ENCODE peak calls at places on chromosomes 1 and 21, in four cellular contexts. L is adrenal gland, S is right lobe of liver, W is epithelial cell of esophagus. D is an unnamed sample.

GRCh38 chr1:18481921-18482701 is 1.4 kb downstream of the KLHDC7A start:
- DNase-seq in W (no peak), L (no peak), S (no peak), D (no peak)

GRCh38 chr1:240031009-240031408 is 60.7 kb upstream of the FMN2 start:
- DNase-seq in W (peak), S (no peak), L (no peak), D (no peak)

GRCh38 chr1:29550119-29550841 is 314.0 kb downstream of the PTPRU start:
- DNase-seq in S (no peak), L (no peak), W (peak), D (no peak)

GRCh38 chr21:37878946-37879660 is 37.2 kb downstream of the KCNJ6 start:
- DNase-seq in W (peak), L (no peak), S (no peak), D (no peak)

GRCh38 chr1:24606296-24606605 is 36.9 kb upstream of the SRRM1 start:
- DNase-seq in S (no peak), L (no peak), W (no peak), D (no peak)

GRCh38 chr1:154433161-154433681 is 28.1 kb downstream of the IL6R start:
- DNase-seq in L (no peak), S (no peak), W (peak), D (peak)

GRCh38 chr1:109630081-109630880 is 10.6 kb downstream of the AMPD2 start:
- DNase-seq in L (peak), W (no peak), S (no peak), D (peak)

GRCh38 chr1:223301346-223301745 is 62.6 kb downstream of the SUSD4 start:
- DNase-seq in S (no peak), L (no peak), W (no peak), D (no peak)

GRCh38 chr1:113456967-113457366 is 66.7 kb downstream of the MAGI3 start:
- DNase-seq in W (peak), L (peak), S (peak), D (peak)

GRCh38 chr1:220775238-220775853 is 11.4 kb upstream of the MTARC1 start:
- DNase-seq in W (peak), L (peak), S (peak), D (no peak)

GRCh38 chr1:232425421-232425820 is 204.5 kb downstream of the SIPA1L2 start:
- DNase-seq in L (no peak), W (no peak), S (no peak), D (no peak)

GRCh38 chr21:43609501-43610340 is 49.6 kb downstream of the HSF2BP start:
- DNase-seq in S (peak), W (peak), L (peak), D (no peak)

GRCh38 chr1:46492871-46493270 is 3.2 kb downstream of the DMBX1 start:
- DNase-seq in S (no peak), L (no peak), W (no peak), D (no peak)

GRCh38 chr1:35266306-35266705 is 2.2 kb upstream of the ZMYM4 start:
- DNase-seq in W (no peak), L (no peak), S (no peak), D (no peak)

GRCh38 chr1:100353073-100353801 is 931 bp downstream of the CDC14A start:
- DNase-seq in L (no peak), W (peak), S (peak), D (peak)

GRCh38 chr21:42809577-42810440 is 69.5 kb downstream of the WDR4 start:
- DNase-seq in L (no peak), S (no peak), W (no peak), D (no peak)

GRCh38 chr21:33682992-33683627 is 40.8 kb downstream of the ITSN1 start:
- DNase-seq in W (peak), L (no peak), S (no peak), D (no peak)

DNA sequence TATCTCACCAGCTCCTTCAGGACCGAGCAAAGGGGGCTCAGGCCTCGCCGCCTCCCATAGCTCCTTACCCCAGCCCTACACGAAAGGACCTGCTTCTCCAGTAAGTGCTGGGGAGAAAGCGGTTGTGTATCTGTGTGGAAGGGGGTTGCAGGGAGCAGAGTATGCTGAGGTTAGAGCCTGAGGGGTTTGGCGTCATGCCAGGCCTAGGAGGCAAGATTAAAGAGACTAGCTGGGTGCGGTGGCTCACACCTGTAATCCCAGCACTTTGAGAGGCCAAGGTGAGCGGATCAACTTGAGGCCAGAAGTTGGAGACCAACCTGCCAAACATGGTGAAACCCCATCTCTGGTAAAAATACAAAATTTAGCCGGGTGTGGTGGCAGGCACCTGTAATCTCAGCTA is 14.1 kb upstream of the RASSF5 start:
- DNase-seq in W (no peak), S (no peak), L (no peak), D (no peak)
- H3K4me3 ChIP-seq in W (no peak), S (no peak), L (no peak), D (no peak)

GRCh38 chr1:40769815-40770214 is 13.8 kb upstream of the KCNQ4 start:
- DNase-seq in S (no peak), L (no peak), W (peak), D (no peak)
- TF ChIP-seq CTCF in S (peak), L (no peak), W (peak), D (no peak)

DNA sequence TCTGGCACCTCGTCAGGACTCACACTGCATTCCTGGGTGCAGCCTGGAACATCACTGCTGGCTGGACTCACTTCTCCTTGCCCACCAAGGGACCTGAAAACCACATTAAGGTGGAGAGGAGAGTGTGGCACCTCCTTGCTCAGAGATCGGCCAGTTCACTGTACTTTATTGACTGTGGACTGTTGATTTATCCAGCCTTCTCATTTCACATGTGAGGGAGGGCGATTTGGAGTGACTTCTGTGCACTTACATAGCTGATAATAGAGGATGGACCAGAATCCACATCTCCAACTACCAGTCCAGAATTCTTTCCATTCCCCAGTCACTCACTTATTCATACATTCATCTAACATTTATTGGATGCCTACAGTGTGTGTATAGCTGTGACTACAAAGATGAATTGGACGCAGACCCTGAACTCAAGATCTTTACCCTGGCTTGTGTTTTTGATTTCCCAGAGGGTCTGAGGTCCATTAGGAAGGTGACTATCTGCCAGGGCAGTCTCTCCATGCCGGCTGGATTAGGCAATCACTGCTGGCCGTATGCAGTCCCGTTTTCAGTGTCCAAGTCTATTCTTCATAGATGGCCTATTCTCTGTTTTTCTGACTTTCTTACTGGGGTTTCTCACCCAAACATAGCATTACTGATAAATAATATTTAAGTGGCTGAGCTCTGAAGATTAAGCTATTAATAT is 233.5 kb upstream of the SGIP1 start:
- DNase-seq in L (no peak), S (peak), W (no peak), D (no peak)
- H3K4me3 ChIP-seq in L (no peak), S (no peak), W (no peak), D (no peak)

DNA sequence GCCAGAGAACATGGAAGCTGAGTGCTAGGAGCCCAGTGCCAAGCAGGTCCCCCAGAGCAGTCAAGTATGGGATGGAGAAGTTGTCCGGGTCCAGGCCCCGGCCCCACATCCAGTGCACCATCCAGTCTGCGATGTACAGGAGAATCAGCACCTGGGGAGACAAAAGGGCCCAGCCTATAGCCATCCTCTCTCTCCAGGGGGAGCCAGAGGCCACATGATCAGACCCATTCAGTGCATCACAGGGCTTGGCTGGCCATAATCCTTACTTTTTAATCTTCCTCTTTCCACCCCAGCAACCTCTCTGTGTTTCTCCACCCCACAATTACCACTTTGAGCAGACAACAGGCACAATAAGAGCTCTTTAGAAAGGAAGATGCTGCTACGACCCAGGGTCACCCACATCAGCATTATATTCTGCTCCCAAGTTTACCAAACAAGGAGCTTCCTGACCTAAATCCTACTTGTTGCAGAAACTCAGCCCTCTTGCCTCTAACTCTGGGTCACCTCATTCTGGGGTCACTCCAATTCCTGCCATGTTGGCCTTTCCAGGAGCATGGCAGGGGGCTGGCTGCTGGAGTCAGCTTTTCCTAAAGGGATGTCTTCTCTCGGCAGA is 16.4 kb upstream of the RAB29 start:
- DNase-seq in W (peak), L (peak), S (peak), D (no peak)
- TF ChIP-seq CTCF in W (peak), L (peak), S (peak), D (no peak)

DNA sequence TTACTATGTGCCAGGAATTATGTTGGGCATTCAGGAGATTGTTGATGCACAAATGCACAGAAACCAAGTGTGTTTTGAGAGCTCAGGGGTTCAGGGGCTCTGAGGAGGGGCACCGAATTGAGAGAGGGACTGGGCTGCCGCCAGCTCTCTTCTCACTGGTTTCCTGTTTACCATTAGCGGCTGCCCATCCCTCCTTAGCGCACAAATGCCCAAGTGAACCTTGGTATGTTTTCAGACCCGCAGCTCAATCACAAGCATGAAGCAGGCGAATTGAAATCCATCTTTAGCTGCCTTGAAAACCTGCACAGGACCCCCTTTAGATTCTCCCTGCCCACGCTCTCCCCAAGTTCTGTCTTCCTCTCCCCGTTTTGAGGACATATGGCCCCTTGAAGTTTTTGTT is 61.2 kb upstream of the ACOT11 start:
- DNase-seq in S (no peak), L (no peak), W (no peak), D (no peak)
- H3K4me3 ChIP-seq in S (no peak), L (no peak), W (no peak), D (no peak)

GRCh38 chr1:165152109-165152508 is 204.4 kb downstream of the LMX1A start:
- DNase-seq in W (no peak), L (no peak), S (no peak), D (no peak)

GRCh38 chr1:165153182-165153581 is 203.3 kb downstream of the LMX1A start:
- DNase-seq in S (no peak), L (no peak), W (no peak), D (no peak)

GRCh38 chr1:165147799-165148198 is 208.7 kb downstream of the LMX1A start:
- DNase-seq in W (no peak), L (no peak), S (no peak), D (no peak)

GRCh38 chr1:165152727-165153126 is 203.8 kb downstream of the LMX1A start:
- DNase-seq in L (no peak), S (no peak), W (peak), D (no peak)
- TF ChIP-seq CTCF in L (no peak), S (peak), W (peak), D (no peak)

GRCh38 chr1:236497908-236498307 is 25.9 kb upstream of the LGALS8 start:
- DNase-seq in W (no peak), L (no peak), S (no peak), D (peak)

GRCh38 chr1:236502579-236502971 is 21.2 kb upstream of the LGALS8 start:
- DNase-seq in L (no peak), W (peak), S (no peak), D (no peak)

GRCh38 chr1:236501093-236501492 is 22.7 kb upstream of the LGALS8 start:
- DNase-seq in S (no peak), W (no peak), L (no peak), D (no peak)

GRCh38 chr1:236507022-236507700 is 16.6 kb upstream of the LGALS8 start:
- DNase-seq in W (no peak), L (no peak), S (no peak), D (no peak)

DNA sequence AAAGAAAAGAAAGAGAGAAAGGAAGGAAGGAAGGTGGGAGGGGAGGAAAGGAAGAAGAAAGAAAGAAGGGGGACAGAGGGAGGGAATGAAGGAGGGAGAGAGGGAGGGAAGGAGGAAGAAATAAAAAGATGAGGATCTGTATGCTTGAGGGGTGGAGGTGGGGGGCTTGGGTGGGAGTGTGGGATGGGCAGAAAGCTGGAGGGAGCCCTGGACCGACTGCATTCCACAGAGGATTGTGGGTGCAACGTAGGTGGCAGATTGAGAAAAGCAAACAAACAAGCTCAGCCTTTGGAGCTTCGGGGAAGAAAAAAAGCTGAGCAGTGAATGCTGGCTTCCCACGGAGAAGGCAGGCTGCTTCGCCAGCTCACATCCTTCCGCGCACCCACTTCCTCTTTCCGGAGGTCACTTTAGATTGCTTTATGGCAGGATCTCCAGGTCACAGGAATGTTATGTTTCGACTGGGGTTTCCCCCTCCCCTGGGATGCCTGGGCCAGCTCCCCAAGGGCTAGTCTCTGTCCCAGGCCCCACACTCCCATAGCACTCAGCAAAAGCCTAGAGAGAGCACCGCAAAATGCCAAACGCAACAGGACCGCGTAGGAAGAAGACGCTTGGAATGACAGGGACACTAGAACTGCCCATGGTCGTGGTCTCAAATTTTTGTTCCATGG is 20.7 kb upstream of the LGALS8 start:
- DNase-seq in L (peak), S (peak), W (peak), D (peak)
- H3K4me3 ChIP-seq in L (no peak), S (no peak), W (peak), D (no peak)

GRCh38 chr1:40038693-40039092 is 1.8 kb upstream of the CAP1 start:
- DNase-seq in L (no peak), W (no peak), S (no peak), D (no peak)

GRCh38 chr1:40040511-40041465 is at the start of gene CAP1:
- DNase-seq in S (peak), L (peak), W (peak), D (peak)

GRCh38 chr1:40039757-40040510 is 595 bp upstream of the CAP1 start:
- DNase-seq in W (peak), S (peak), L (peak), D (peak)

GRCh38 chr1:40041466-40041838 is 923 bp downstream of the CAP1 start:
- DNase-seq in L (no peak), W (no peak), S (no peak), D (no peak)

GRCh38 chr1:40039245-40039756 is 1.2 kb upstream of the CAP1 start:
- DNase-seq in W (peak), L (peak), S (no peak), D (no peak)
- TF ChIP-seq CTCF in W (no peak), L (no peak), S (no peak), D (no peak)

D was measured in lower leg skin.